ENCODE peak calls at places on chromosomes 11 and 22, in four cellular contexts. V, L, J and N are unnamed samples.

GRCh38 chr11:33769542-33769941 is 4.8 kb downstream of the FBXO3 start:
- DNase-seq in V (no peak), L (no peak), J (no peak), N (no peak)

GRCh38 chr11:65640483-65641207 is 2.7 kb downstream of the SIPA1 start:
- DNase-seq in V (no peak), L (no peak), J (no peak), N (peak; percentile 77)

GRCh38 chr11:125376117-125376516 is 119.9 kb downstream of the FEZ1 start:
- DNase-seq in V (no peak), L (no peak), J (no peak), N (no peak)

GRCh38 chr11:1564535-1565172 is 7.4 kb downstream of the DUSP8 start:
- DNase-seq in V (no peak), L (peak; percentile 94), J (no peak), N (no peak)

GRCh38 chr22:22920910-22921550 is 33.4 kb downstream of the IGLL5 start:
- DNase-seq in V (no peak), L (peak; percentile 65), J (no peak), N (no peak)

GRCh38 chr11:8252946-8253345 is 10.7 kb downstream of the LMO1 start:
- DNase-seq in V (no peak), L (no peak), J (no peak), N (no peak)

GRCh38 chr11:91373497-91373896 is 851.1 kb upstream of the FAT3 start:
- DNase-seq in V (no peak), L (no peak), J (no peak), N (no peak)

GRCh38 chr22:37199839-37200161 is 11.8 kb upstream of the C1QTNF6 start:
- DNase-seq in V (no peak), L (peak; percentile 65), J (peak; percentile 84), N (no peak)

GRCh38 chr11:869399-870126 is 26.9 kb downstream of the TSPAN4 start:
- DNase-seq in V (no peak), L (no peak), J (no peak), N (no peak)

GRCh38 chr11:118117790-118118601 is 31.2 kb upstream of the SMIM35 start:
- DNase-seq in V (no peak), L (no peak), J (no peak), N (no peak)

GRCh38 chr11:3167143-3168119 is 2.3 kb upstream of the OSBPL5 start:
- DNase-seq in V (no peak), L (no peak), J (no peak), N (no peak)

GRCh38 chr11:3905080-3905953 is 49.9 kb downstream of the STIM1 start:
- DNase-seq in V (no peak), L (peak; percentile 40), J (peak; percentile 98), N (peak; percentile 90)

GRCh38 chr11:35523351-35523768 is 2.1 kb downstream of the PAMR1 start:
- DNase-seq in V (no peak), L (no peak), J (no peak), N (no peak)

GRCh38 chr11:57501951-57502350 is 13.6 kb downstream of the SLC43A1 start:
- DNase-seq in V (no peak), L (no peak), J (no peak), N (no peak)

GRCh38 chr11:115963170-115963569 is 459.0 kb upstream of the CADM1 start:
- DNase-seq in V (no peak), L (no peak), J (no peak), N (no peak)

GRCh38 chr11:121293276-121293569 is 652 bp downstream of the SC5D start:
- DNase-seq in V (no peak), L (no peak), J (peak; percentile 12), N (no peak)

GRCh38 chr22:23791737-23792645 is 5.2 kb downstream of the SMARCB1 start:
- DNase-seq in V (no peak), L (no peak), J (no peak), N (no peak)

GRCh38 chr11:1445741-1446445 is 40.7 kb downstream of the MOB2 start:
- DNase-seq in V (no peak), L (no peak), J (no peak), N (no peak)

GRCh38 chr22:48501231-48501750 is 1326.4 kb downstream of the BRD1 start:
- DNase-seq in V (no peak), L (no peak), J (no peak), N (no peak)

GRCh38 chr22:19127329-19128008 is 3.6 kb upstream of the TSSK2 start:
- DNase-seq in V (no peak), L (no peak), J (no peak), N (no peak)

GRCh38 chr11:46381836-46382643 is 571 bp downstream of the MDK start:
- DNase-seq in V (no peak), L (peak; percentile 71), J (no peak), N (no peak)

GRCh38 chr22:29855611-29856181 is 17.6 kb upstream of the ASCC2 start:
- DNase-seq in V (no peak), L (no peak), J (no peak), N (no peak)

GRCh38 chr22:41524809-41525449 is 19.3 kb downstream of the POLR3H start:
- DNase-seq in V (no peak), L (no peak), J (no peak), N (peak; percentile 79)

GRCh38 chr11:69064394-69064957 is 15.7 kb downstream of the TPCN2 start:
- DNase-seq in V (no peak), L (no peak), J (no peak), N (no peak)

GRCh38 chr11:19938051-19938856 is 222.0 kb downstream of the DBX1 start:
- DNase-seq in V (no peak), L (peak; percentile 83), J (peak; percentile 40), N (peak; percentile 5)

GRCh38 chr11:64359712-64360402 is 895 bp downstream of the RPS6KA4 start:
- DNase-seq in V (no peak), L (peak; percentile 35), J (no peak), N (peak; percentile 73)

GRCh38 chr11:60625262-60625661 is 74.2 kb upstream of the MS4A8 start:
- DNase-seq in V (no peak), L (no peak), J (peak; percentile 22), N (no peak)

DNA sequence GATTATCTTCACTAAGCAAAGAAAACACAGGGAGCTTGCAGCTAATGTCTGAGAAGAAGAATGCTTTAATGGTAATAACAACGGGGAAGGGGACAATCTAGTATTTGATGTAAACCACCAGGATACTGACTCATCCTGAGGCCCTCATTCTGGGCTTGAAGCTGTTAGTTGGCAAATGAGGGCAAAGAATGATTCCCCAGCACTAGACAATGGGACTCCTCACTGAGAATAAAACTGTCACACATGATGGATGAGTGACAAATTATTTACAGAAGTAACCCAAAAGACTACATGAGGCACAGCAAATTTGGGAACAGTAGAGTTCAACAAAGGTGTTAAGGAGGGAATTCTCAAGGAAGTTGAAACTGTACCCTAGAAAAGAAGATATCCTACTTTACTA is 76.3 kb downstream of the FAM168A start:
- DNase-seq in V (peak; percentile 53), L (no peak), J (peak; percentile 43), N (no peak)
- TF ChIP-seq GABPA in V (no peak), L (no peak), J (no peak), N (no peak)

GRCh38 chr22:45976351-45977002 is 485 bp downstream of the WNT7B start:
- DNase-seq in V (no peak), L (no peak), J (no peak), N (no peak)
- H3K4me3 ChIP-seq in V (no peak overlapping the region), L (no peak overlapping the region), J (peak overlapping the region; percentile 48), N (peak overlapping the region; percentile 14)

GRCh38 chr11:45097721-45098493 is 48.5 kb upstream of the PRDM11 start:
- DNase-seq in V (no peak), L (peak; percentile 79), J (no peak), N (peak; percentile 24)
- TF ChIP-seq POLR2AphosphoS5 in V (no peak), L (no peak), J (no peak), N (no peak)

GRCh38 chr22:40446203-40446602 is 75.8 kb downstream of the SGSM3 start:
- DNase-seq in V (no peak), L (no peak), J (no peak), N (no peak)

GRCh38 chr22:40444483-40444787 is 74.0 kb downstream of the SGSM3 start:
- DNase-seq in V (no peak), L (no peak), J (no peak), N (no peak)

GRCh38 chr22:40441761-40442364 is 71.5 kb downstream of the SGSM3 start:
- DNase-seq in V (no peak), L (no peak), J (no peak), N (no peak)

GRCh38 chr22:40449676-40450035 is 79.3 kb downstream of the SGSM3 start:
- DNase-seq in V (no peak), L (no peak), J (no peak), N (no peak)

GRCh38 chr22:40443675-40444482 is 73.5 kb downstream of the SGSM3 start:
- DNase-seq in V (no peak), L (no peak), J (no peak), N (no peak)
- TF ChIP-seq GABPA in V (no peak), L (no peak), J (no peak), N (no peak)

DNA sequence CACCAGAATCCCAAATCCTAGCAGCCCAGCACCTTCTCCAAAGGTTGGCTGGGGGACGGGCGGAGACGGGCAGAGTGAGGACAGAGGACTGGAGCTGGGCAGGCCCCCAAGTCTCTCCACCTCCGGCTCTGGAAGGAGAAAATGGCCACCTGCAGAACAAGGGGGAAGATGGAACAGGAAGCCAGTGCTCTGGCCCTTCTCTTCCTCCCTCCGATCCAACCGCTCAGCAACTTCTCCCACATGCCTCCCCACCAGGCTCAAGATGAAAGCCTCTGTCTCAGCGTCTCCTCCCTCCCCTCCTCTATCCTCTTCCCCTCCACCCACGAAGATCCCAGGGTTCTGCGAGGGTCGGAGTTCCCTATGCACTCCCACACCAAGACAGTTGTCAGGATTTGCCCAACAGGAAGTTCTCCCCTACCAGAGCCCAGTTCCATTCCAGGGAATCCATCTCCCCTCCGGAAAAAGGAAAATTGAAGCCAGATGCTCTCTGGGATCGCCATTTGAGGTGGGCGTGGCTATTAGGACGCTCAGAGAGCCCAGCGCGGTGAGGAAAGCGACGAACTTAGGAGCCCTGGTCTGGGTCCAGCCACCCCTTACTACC is 20.0 kb downstream of the ADA2 start:
- DNase-seq in V (no peak), L (no peak), J (no peak), N (no peak)
- H3K4me3 ChIP-seq in V (no peak overlapping the region), L (no peak overlapping the region), J (no peak overlapping the region), N (no peak overlapping the region)